ENCODE peak calls at places on chromosomes 13 and 19, in four cellular contexts. L is smooth muscle cell of the brain vasculature, G is ELF-1, N is Calu3. P is an unnamed sample.

GRCh38 chr13:27396252-27396846 is 28.1 kb upstream of the GTF3A start:
- DNase-seq in L (no peak), G (no peak), N (no peak), P (no peak)

GRCh38 chr19:38062959-38063786 is 156.2 kb downstream of the SIPA1L3 start:
- DNase-seq in L (no peak), G (peak), N (no peak), P (no peak)

GRCh38 chr13:27170521-27171243 is 929 bp downstream of the USP12 start:
- DNase-seq in L (no peak), G (peak), N (no peak), P (peak)

GRCh38 chr19:41353466-41354342 is at the start of gene TGFB1:
- DNase-seq in L (peak), G (peak), N (peak), P (peak)

GRCh38 chr13:28161370-28161769 is 23.0 kb downstream of the PAN3 start:
- DNase-seq in L (no peak), G (peak), N (no peak), P (no peak)

GRCh38 chr19:47036233-47036651 is 12.2 kb downstream of the TMEM160 start:
- DNase-seq in L (no peak), G (no peak), N (peak), P (no peak)

GRCh38 chr19:2015611-2015950 is at the start of gene BTBD2:
- DNase-seq in L (no peak), G (no peak), N (peak), P (peak)

GRCh38 chr19:17860993-17861360 is 1.3 kb downstream of the RPL18A start:
- DNase-seq in L (no peak), G (no peak), N (no peak), P (no peak)

GRCh38 chr13:24670927-24671326 is 9.3 kb upstream of the ATP12A start:
- DNase-seq in L (no peak), G (peak), N (peak), P (no peak)

GRCh38 chr13:39900106-39900750 is 244.8 kb downstream of the COG6 start:
- DNase-seq in L (peak), G (no peak), N (no peak), P (no peak)

GRCh38 chr19:54573330-54573872 is at the start of gene LILRA2:
- DNase-seq in L (no peak), G (no peak), N (no peak), P (no peak)

GRCh38 chr19:1459479-1459878 is 9.6 kb downstream of the APC2 start:
- DNase-seq in L (no peak), G (no peak), N (no peak), P (peak)

GRCh38 chr13:24693862-24694471 is 13.8 kb downstream of the ATP12A start:
- DNase-seq in L (no peak), G (peak), N (peak), P (peak)

GRCh38 chr19:6100284-6100915 is 9.9 kb downstream of the RFX2 start:
- DNase-seq in L (no peak), G (peak), N (no peak), P (no peak)

GRCh38 chr13:112067121-112067741 is at the start of gene SOX1:
- DNase-seq in L (no peak), G (peak), N (no peak), P (no peak)

GRCh38 chr13:42548731-42549554 is 25.0 kb upstream of the TNFSF11 start:
- DNase-seq in L (peak), G (no peak), N (no peak), P (no peak)

GRCh38 chr13:49052801-49053200 is 77.1 kb downstream of the FNDC3A start:
- DNase-seq in L (no peak), G (no peak), N (no peak), P (no peak)

GRCh38 chr13:74187564-74187963 is 53.4 kb upstream of the KLF12 start:
- DNase-seq in L (no peak), G (peak), N (no peak), P (no peak)

GRCh38 chr13:75425216-75426009 is 56.6 kb downstream of the TBC1D4 start:
- DNase-seq in L (no peak), G (no peak), N (no peak), P (no peak)